ENCODE peak calls at places on chromosome 13, in seven cellular contexts. E is IMR-90, M is H9, J is neuronal stem cell, V is H1, H is mesenchymal stem cell, N is trophoblast cell. D is an unnamed sample.

GRCh38 chr13:54511356-54511755 is 1482.7 kb downstream of the OLFM4 start:
- DNase-seq in E (no peak), M (no peak), J (no peak), V (no peak), H (peak), N (no peak), D (no peak)

GRCh38 chr13:99351772-99352171 is 44.6 kb upstream of the GPR183 start:
- DNase-seq in E (no peak), M (no peak), J (no peak), V (peak), H (no peak), N (no peak), D (peak)

GRCh38 chr13:52926971-52927370 is 78.5 kb upstream of the PCDH8 start:
- DNase-seq in E (no peak), M (no peak), J (no peak), V (no peak), H (no peak), N (no peak), D (no peak)

GRCh38 chr13:66915596-66916185 is 314.4 kb downstream of the PCDH9 start:
- DNase-seq in E (peak), M (no peak), J (no peak), V (no peak), H (peak), N (no peak), D (no peak)

GRCh38 chr13:79405501-79405830 is 589 bp downstream of the RBM26 start:
- DNase-seq in E (no peak), M (peak), J (no peak), V (no peak), H (peak), N (no peak), D (peak)

GRCh38 chr13:52776726-52777125 is 37.1 kb upstream of the CNMD start:
- DNase-seq in E (no peak), M (no peak), J (no peak), V (no peak), H (no peak), N (no peak), D (peak)

GRCh38 chr13:60213236-60213746 is 49.6 kb upstream of the DIAPH3 start:
- DNase-seq in E (no peak), M (no peak), J (no peak), V (no peak), H (no peak), N (no peak), D (no peak)

GRCh38 chr13:105914637-105915036 is 620.8 kb downstream of the EFNB2 start:
- DNase-seq in E (peak), M (no peak), J (no peak), V (no peak), H (peak), N (no peak), D (no peak)

GRCh38 chr13:45280751-45281634 is 60.0 kb downstream of the TPT1 start:
- DNase-seq in E (peak), M (peak), J (peak), V (peak), H (peak), N (peak), D (peak)

GRCh38 chr13:108155185-108156106 is 59.9 kb downstream of the LIG4 start:
- DNase-seq in E (peak), M (peak), J (peak), V (peak), H (peak), N (peak), D (peak)

GRCh38 chr13:102680842-102681725 is 13.8 kb downstream of the METTL21C start:
- DNase-seq in E (peak), M (no peak), J (no peak), V (no peak), H (no peak), N (no peak), D (no peak)

GRCh38 chr13:29754486-29754806 is 96.0 kb downstream of the UBL3 start:
- DNase-seq in E (peak), M (peak), J (peak), V (peak), H (peak), N (peak), D (peak)

GRCh38 chr13:103859952-103860351 is 793.7 kb upstream of the SLC10A2 start:
- DNase-seq in E (no peak), M (no peak), J (no peak), V (no peak), H (peak), N (no peak), D (no peak)

GRCh38 chr13:109345433-109345941 is 440.9 kb downstream of the IRS2 start:
- DNase-seq in E (peak), M (no peak), J (no peak), V (no peak), H (peak), N (no peak), D (no peak)

GRCh38 chr13:93147946-93148345 is 78.7 kb upstream of the GPC6 start:
- DNase-seq in E (no peak), M (no peak), J (no peak), V (no peak), H (no peak), N (no peak), D (no peak)

GRCh38 chr13:51811920-51812328 is 8.0 kb upstream of the DHRS12 start:
- DNase-seq in E (no peak), M (no peak), J (no peak), V (no peak), H (no peak), N (no peak), D (no peak)

GRCh38 chr13:33174491-33174890 is 111.1 kb downstream of the STARD13 start:
- DNase-seq in E (no peak), M (no peak), J (no peak), V (no peak), H (no peak), N (no peak), D (no peak)

GRCh38 chr13:67147257-67148218 is 82.6 kb downstream of the PCDH9 start:
- DNase-seq in E (peak), M (no peak), J (no peak), V (no peak), H (peak), N (no peak), D (peak)

GRCh38 chr13:103839460-103839859 is 773.2 kb upstream of the SLC10A2 start:
- DNase-seq in E (no peak), M (no peak), J (no peak), V (no peak), H (no peak), N (no peak), D (peak)

GRCh38 chr13:31927219-31927653 is 104.3 kb upstream of the FRY start:
- DNase-seq in E (no peak), M (no peak), J (no peak), V (no peak), H (no peak), N (no peak), D (peak)

GRCh38 chr13:77507931-77508776 is 27.4 kb upstream of the SCEL start:
- DNase-seq in E (peak), M (no peak), J (no peak), V (no peak), H (peak), N (no peak), D (no peak)

GRCh38 chr13:102359264-102359663 is 42.6 kb downstream of the FGF14 start:
- DNase-seq in E (no peak), M (no peak), J (no peak), V (no peak), H (no peak), N (no peak), D (no peak)

GRCh38 chr13:51881296-51881695 is 19.5 kb downstream of the CCDC70 start:
- DNase-seq in E (no peak), M (no peak), J (no peak), V (no peak), H (no peak), N (no peak), D (no peak)

GRCh38 chr13:50914301-50914700 is 4.7 kb downstream of the RNASEH2B start:
- DNase-seq in E (no peak), M (no peak), J (no peak), V (no peak), H (peak), N (no peak), D (no peak)

GRCh38 chr13:37226966-37227365 is 121.5 kb upstream of the CSNK1A1L start:
- DNase-seq in E (peak), M (no peak), J (no peak), V (no peak), H (no peak), N (no peak), D (no peak)

GRCh38 chr13:37229931-37230330 is 124.5 kb upstream of the CSNK1A1L start:
- DNase-seq in E (no peak), M (no peak), J (no peak), V (no peak), H (no peak), N (no peak), D (no peak)

DNA sequence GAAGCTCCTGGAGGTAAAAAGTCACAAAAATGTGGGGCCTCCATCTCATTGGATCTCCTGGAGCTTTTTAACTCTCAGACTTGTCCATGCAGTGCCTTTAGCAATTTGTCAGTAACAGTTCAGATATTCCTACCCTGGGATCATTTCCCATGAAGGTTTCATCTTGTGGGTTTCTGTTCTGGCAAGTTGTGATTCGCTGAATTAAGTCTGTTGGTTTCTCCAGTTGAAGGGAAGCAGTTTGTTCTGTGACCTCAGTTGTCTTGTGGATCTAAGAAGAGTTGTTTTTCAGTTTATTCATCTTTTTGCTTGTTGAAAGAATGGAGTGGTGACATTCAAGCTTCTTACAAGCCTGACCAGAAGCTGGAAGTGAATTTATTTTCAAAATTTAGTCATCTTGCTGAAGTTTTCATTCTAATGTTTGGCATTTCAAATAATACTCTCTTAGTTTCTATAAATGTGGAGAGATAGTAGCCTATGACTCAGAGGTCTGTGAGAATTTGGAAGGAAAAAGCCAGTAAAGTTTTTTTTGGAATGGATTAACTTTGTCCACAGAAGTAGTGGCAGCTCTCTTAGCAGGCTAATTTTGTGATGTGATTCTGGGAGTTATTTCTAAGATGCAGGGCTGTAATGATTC is 120.1 kb upstream of the CSNK1A1L start:
- DNase-seq in E (peak), M (no peak), J (no peak), V (no peak), H (peak), N (no peak), D (no peak)
- H3K9ac ChIP-seq in E (peak), M (no peak), J (no peak), V (no peak), H (peak), N (no peak), D (no peak)

GRCh38 chr13:114315074-114315785 is 927 bp downstream of the CHAMP1 start:
- DNase-seq in E (no peak), M (no peak), J (no peak), V (no peak), H (no peak), N (no peak), D (no peak)

GRCh38 chr13:114311908-114312307 is 2.4 kb upstream of the CHAMP1 start:
- DNase-seq in E (no peak), M (no peak), J (no peak), V (no peak), H (no peak), N (no peak), D (no peak)

GRCh38 chr13:114311387-114311786 is 2.9 kb upstream of the CHAMP1 start:
- DNase-seq in E (no peak), M (no peak), J (no peak), V (no peak), H (peak), N (no peak), D (no peak)

GRCh38 chr13:114314074-114314912 is at the start of gene CHAMP1:
- DNase-seq in E (peak), M (peak), J (peak), V (peak), H (peak), N (peak), D (peak)

DNA sequence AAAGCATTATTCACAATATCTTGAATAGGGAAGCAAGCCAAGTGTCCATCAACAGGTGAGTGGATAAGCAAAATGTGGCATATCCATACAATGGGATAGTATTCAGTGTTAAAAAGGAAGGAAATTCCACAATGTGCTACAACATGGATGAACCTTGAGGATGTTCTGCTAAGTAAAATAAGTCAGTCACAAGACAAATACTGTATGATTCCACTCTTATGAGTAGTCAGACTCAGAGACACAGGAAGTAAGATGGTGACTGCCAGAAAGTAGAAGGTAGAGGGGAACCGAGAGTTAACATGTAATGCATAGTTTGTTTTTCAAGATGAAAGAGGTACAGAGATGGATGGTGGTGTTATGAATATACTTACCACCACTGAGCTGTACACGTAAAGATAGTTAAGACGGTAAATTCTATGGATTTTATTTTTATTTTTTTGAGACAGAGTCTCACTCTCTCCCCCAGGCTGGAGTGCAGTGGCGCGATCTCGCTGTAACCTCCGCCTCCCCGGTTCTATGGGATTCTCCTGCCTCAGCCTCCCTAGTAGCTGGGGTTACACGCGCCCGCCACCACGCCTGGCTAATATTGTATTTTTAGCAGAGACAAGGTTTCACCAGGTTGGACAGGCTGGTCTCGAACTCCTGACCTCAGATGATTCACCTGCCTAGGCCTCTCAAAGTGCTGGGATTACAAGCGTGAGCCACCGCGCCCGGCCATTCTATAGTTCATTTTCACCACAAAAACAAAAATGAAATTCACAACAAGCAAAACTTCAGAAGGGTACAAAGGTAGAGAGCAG is 1.0 kb upstream of the CHAMP1 start:
- DNase-seq in E (peak), M (no peak), J (no peak), V (no peak), H (peak), N (no peak), D (peak)
- H3K23ac ChIP-seq in E (peak), M (no peak), J (no peak), V (no peak), H (no peak), N (no peak), D (no peak)

GRCh38 chr13:48234652-48235099 is 1.7 kb downstream of the ITM2B start:
- DNase-seq in E (no peak), M (no peak), J (no peak), V (no peak), H (peak), N (no peak), D (peak)
- H3K9ac ChIP-seq in E (peak), M (no peak), J (no peak), V (no peak), H (peak), N (no peak), D (peak)

DNA sequence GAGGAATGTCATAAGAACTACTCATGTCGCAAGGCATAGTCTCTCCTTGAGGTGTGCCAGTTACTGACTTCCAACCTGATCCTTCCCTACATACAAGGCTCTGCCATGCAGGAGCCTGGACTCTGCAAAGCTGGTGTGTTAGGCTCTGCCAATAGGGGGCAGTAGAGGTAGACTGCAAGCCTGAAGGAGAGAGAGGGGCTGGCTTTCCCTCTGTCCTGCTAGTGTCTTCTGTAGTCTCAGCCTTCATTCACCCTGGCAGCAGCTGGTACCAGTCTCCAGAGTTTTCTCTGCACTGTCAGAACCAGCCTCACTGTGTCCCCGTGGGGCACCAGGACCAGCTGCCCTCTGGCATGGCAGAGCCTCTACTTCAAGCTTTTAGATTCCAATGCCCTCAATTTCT is 14.5 kb downstream of the SHISA2 start:
- DNase-seq in E (no peak), M (peak), J (peak), V (peak), H (no peak), N (peak), D (peak)
- H3K23ac ChIP-seq in E (no peak), M (no peak), J (no peak), V (no peak), H (no peak), N (no peak), D (no peak)

D was measured in mesendoderm.